ENCODE peak calls at places on chromosomes 5 and 9, in four cellular contexts. W is nephron progenitor cell, G is fibroblast of lung, Y is DND-41. M is an unnamed sample.

GRCh38 chr5:168209561-168209960 is 81.9 kb upstream of the WWC1 start:
- DNase-seq in W (no peak), G (peak; percentile 44), Y (no peak), M (no peak)

GRCh38 chr5:38551020-38552017 is 5.1 kb downstream of the LIFR start:
- DNase-seq in W (no peak), G (peak; percentile 60), Y (no peak), M (peak; percentile 40)

GRCh38 chr5:81848368-81848767 is 97.5 kb upstream of the SSBP2 start:
- DNase-seq in W (no peak), G (peak; percentile 38), Y (no peak), M (no peak)

GRCh38 chr9:34654317-34655083 is 2.5 kb downstream of the IL11RA start:
- DNase-seq in W (no peak), G (no peak), Y (no peak), M (peak; percentile 31)

GRCh38 chr5:173618927-173619519 is 2.6 kb upstream of the BOD1 start:
- DNase-seq in W (peak; percentile 35), G (peak; percentile 32), Y (no peak), M (peak; percentile 49)

GRCh38 chr9:71285191-71285656 is 163.8 kb upstream of the TRPM3 start:
- DNase-seq in W (peak; percentile 46), G (peak; percentile 46), Y (peak; percentile 30), M (peak; percentile 63)

GRCh38 chr9:95286151-95286550 is 31.4 kb downstream of the FANCC start:
- DNase-seq in W (no peak), G (peak; percentile 41), Y (no peak), M (no peak)

GRCh38 chr5:32193591-32193990 is 19.5 kb upstream of the GOLPH3 start:
- DNase-seq in W (no peak), G (peak; percentile 87), Y (no peak), M (peak; percentile 37)

GRCh38 chr9:129100383-129101169 is 10.0 kb downstream of the CRAT start:
- DNase-seq in W (no peak), G (no peak), Y (no peak), M (no peak)

GRCh38 chr5:127934791-127935256 is 148.7 kb upstream of the SLC12A2 start:
- DNase-seq in W (no peak), G (peak; percentile 86), Y (no peak), M (peak; percentile 53)

GRCh38 chr5:121737120-121737519 is 114.6 kb upstream of the FTMT start:
- DNase-seq in W (no peak), G (no peak), Y (no peak), M (no peak)

GRCh38 chr9:89330513-89330912 is 12.2 kb downstream of the SECISBP2 start:
- DNase-seq in W (no peak), G (no peak), Y (no peak), M (no peak)

GRCh38 chr5:16550316-16550952 is 66.4 kb downstream of the RETREG1 start:
- DNase-seq in W (peak; percentile 29), G (no peak), Y (peak; percentile 30), M (peak; percentile 53)

GRCh38 chr5:141674747-141675146 is 7.3 kb downstream of the ARAP3 start:
- DNase-seq in W (no peak), G (no peak), Y (no peak), M (no peak)

GRCh38 chr5:66863343-66864170 is 267.4 kb downstream of the MAST4 start:
- DNase-seq in W (no peak), G (peak; percentile 30), Y (no peak), M (no peak)

GRCh38 chr5:66867622-66868322 is 271.6 kb downstream of the MAST4 start:
- DNase-seq in W (no peak), G (no peak), Y (no peak), M (no peak)

GRCh38 chr5:66861402-66861801 is 265.2 kb downstream of the MAST4 start:
- DNase-seq in W (no peak), G (no peak), Y (no peak), M (no peak)

GRCh38 chr5:66860199-66860975 is 264.2 kb downstream of the MAST4 start:
- DNase-seq in W (peak; percentile 9), G (peak; percentile 36), Y (no peak), M (no peak)

GRCh38 chr5:66864240-66864884 is 268.2 kb downstream of the MAST4 start:
- DNase-seq in W (no peak), G (peak; percentile 65), Y (peak; percentile 42), M (peak; percentile 42)
- TF ChIP-seq CTCF in W (no peak), G (peak; percentile 23), Y (peak; percentile 86), M (peak; percentile 81)

GRCh38 chr9:113692264-113692663 is 183.8 kb upstream of the ZNF618 start:
- DNase-seq in W (no peak), G (no peak), Y (no peak), M (no peak)
- TF ChIP-seq CTCF in W (no peak), G (no peak), Y (no peak), M (no peak)

DNA sequence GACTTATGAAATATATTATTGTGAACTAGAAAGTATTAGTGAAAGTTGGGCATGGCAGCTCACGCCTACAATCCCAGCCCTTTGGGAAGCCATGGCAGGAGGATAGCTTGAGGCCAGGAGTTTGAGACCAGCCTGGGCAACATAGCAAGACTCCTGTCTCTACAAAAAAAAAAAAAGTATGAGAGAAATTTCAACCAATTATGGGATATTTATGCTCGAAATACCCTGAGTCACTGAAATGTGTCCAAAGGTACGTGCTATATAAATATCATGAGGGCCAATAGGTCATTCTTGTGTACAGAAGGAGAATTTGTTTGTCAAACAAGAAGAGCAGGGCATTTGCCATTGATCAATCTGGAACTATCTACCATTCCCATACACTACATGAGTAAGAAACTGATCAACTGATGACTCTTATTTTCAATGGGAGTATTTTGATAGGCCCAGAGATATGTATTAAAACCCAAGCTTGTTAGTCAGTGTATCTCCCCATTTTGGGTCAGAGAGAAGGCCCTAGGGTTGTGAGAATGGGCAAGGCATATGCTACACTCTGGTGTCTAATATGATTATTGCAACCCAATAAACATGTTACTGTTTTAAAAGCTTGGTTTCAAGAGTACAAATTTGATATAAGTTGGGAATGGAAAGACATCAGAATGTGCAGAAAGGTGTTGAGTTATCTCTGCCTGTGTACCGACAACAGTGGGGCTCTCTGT is 21.7 kb upstream of the HOMER1 start:
- DNase-seq in W (no peak), G (no peak), Y (no peak), M (peak; percentile 11)
- TF ChIP-seq CTCF in W (no peak), G (no peak), Y (peak; percentile 15), M (peak; percentile 40)

DNA sequence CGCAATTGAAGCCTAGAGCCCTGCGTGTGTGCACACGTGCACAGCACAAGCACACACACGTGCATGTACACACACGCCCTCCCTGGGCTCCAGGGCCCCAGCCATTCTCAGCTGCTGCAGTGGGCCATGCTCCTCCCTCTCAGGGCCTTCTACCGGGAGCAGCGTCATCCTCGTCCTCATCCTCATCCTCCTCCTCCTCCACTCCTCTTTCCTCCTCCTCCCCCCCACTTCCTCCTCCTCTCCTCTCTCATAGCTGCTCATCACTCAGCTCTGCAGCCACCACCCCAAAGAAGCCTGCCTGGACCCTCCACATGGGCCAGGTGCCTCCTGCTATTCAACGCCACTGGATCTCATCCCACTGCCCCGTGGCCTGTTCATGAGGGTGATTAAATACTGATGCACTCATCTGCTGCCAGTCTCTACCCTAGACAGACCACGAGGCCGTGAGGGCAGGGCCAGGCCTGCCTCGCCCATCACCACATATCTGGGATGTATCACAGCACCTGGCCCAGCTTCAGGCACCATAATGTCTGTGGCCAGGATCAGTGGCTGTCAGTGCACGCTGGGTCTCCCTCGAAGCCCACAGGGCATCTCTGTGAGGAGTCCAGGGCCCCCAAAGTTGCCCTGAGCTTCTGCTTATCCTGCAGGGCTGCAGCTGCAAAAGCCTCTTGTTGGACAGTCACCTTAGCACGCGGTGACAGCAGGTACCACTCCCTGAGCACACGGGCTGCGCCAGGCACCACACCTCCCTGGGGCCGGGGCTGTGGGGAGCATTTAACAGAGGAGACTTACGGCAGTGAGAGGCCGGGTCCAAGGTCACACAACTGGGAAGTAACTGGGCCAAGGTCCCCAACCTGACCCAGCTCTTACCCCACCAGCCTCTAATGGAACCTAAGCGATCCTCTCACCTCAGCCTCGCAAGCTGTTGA is 9.7 kb downstream of the FAM78A start:
- DNase-seq in W (no peak), G (no peak), Y (peak; percentile 57), M (no peak)
- TF ChIP-seq CTCF in W (no peak), G (no peak), Y (no peak), M (no peak)

DNA sequence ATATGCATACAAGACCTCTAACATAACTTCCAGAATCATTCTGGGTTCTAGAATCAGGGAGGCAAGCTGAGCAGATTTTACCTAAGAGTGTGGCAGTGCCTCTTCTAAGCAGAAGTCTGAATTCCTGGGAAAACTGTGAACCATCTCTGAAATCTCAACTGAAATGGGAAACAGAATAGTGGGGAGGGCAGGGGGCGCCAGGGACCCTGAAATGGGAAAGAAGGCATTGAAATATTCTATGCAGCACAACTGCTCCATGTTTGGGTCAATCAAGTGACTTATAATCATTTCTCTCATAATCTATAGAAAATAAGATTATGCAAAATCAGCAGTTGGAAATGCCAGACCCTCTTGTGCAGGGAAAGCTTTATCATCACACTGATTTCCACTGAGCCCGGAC is 156.1 kb downstream of the EBF1 start:
- DNase-seq in W (no peak), G (no peak), Y (no peak), M (no peak)
- TF ChIP-seq CTCF in W (no peak), G (no peak), Y (peak; percentile 3), M (no peak)

GRCh38 chr5:6504677-6505414 is 56.2 kb downstream of the UBE2QL1 start:
- DNase-seq in W (no peak), G (peak; percentile 40), Y (no peak), M (peak; percentile 1)
- TF ChIP-seq CTCF in W (no peak), G (no peak), Y (no peak), M (no peak)

GRCh38 chr9:35736201-35736633 is 3.8 kb downstream of the CREB3 start:
- DNase-seq in W (peak; percentile 72), G (peak; percentile 66), Y (peak; percentile 74), M (peak; percentile 76)
- TF ChIP-seq CTCF in W (peak; percentile 71), G (peak; percentile 93), Y (peak; percentile 93), M (peak; percentile 84)

DNA sequence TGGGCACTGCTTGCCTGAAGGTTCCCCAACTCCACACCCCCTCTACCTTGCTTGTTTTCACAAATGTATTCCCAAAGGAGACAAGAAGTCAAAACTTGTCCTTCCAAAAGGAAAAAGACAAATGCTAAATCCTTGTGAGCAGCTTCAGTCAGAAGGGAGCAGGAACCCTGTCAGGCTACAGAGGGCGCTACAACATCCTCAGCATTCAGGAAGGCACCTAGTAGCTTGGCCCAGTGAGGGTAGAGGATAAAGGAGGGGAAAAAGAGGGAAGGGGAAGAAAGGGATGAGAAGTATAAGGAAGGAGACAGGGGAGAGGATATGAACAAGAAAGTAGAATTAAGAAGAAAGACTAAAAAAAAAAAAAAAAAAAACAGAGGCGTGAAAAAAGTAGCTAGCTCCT is 97.5 kb downstream of the MLLT3 start:
- DNase-seq in W (no peak), G (no peak), Y (no peak), M (no peak)
- TF ChIP-seq CTCF in W (no peak), G (peak; percentile 8), Y (peak; percentile 56), M (peak; percentile 53)